ENCODE peak calls at places on chromosomes 16 and 17, in six cellular contexts. U is cardiac muscle cell, W is tibial nerve, I is Caco-2, C is OCI-LY7, D is uterus. Z is an unnamed sample. For H3K4me1, the result is how much of the 10 kb centered on the place peaks cover.

GRCh38 chr17:57138956-57139576 is 54.0 kb downstream of the AKAP1 start:
- DNase-seq in C (no peak), I (no peak), D (no peak), W (no peak), U (no peak), Z (no peak)

GRCh38 chr17:78719630-78720298 is 62.3 kb downstream of the CYTH1 start:
- DNase-seq in C (no peak), I (no peak), U (no peak), D (no peak), W (no peak), Z (no peak)

GRCh38 chr17:75689441-75689873 is 22.3 kb downstream of the SAP30BP start:
- DNase-seq in W (no peak), I (no peak), D (no peak), C (peak), U (no peak), Z (no peak)

GRCh38 chr16:74901606-74902005 is 83.3 kb downstream of the WDR59 start:
- DNase-seq in D (no peak), W (no peak), I (no peak), U (no peak), C (no peak), Z (no peak)

GRCh38 chr17:19470529-19471261 is 59.7 kb downstream of the RNF112 start:
- DNase-seq in U (no peak), I (no peak), D (peak), C (no peak), W (peak), Z (peak)

GRCh38 chr17:72150632-72151460 is 30.0 kb downstream of the SOX9 start:
- DNase-seq in U (no peak), C (no peak), W (no peak), D (no peak), I (no peak), Z (no peak)

GRCh38 chr16:49848530-49848929 is 7.4 kb downstream of the ZNF423 start:
- DNase-seq in D (no peak), U (no peak), I (no peak), C (no peak), W (no peak), Z (no peak)

GRCh38 chr16:58280146-58280845 is 14.5 kb downstream of the PRSS54 start:
- DNase-seq in C (no peak), W (no peak), D (no peak), I (no peak), U (no peak), Z (no peak)

GRCh38 chr17:71412803-71413202 is 708.0 kb upstream of the SOX9 start:
- DNase-seq in D (no peak), W (no peak), C (peak), U (no peak), I (no peak), Z (no peak)

GRCh38 chr16:11666108-11667055 is 1.9 kb upstream of the SNN start:
- DNase-seq in I (no peak), W (no peak), C (no peak), U (no peak), D (no peak), Z (no peak)

GRCh38 chr17:58091024-58091567 is 7.9 kb downstream of the DYNLL2 start:
- DNase-seq in C (no peak), I (no peak), D (no peak), W (no peak), U (no peak), Z (no peak)

GRCh38 chr17:33220031-33220430 is 73.1 kb downstream of the ASIC2 start:
- DNase-seq in C (no peak), D (no peak), U (no peak), W (no peak), I (no peak), Z (no peak)

GRCh38 chr17:50664788-50665458 is 30.2 kb downstream of the ABCC3 start:
- DNase-seq in U (no peak), W (no peak), I (no peak), C (no peak), D (no peak), Z (no peak)

GRCh38 chr17:76080207-76080933 is 1.4 kb downstream of the ZACN start:
- DNase-seq in U (peak), I (no peak), W (no peak), C (no peak), D (no peak), Z (no peak)

GRCh38 chr16:19883296-19883951 is 1.2 kb downstream of the GPRC5B start:
- DNase-seq in I (peak), U (peak), W (peak), D (peak), C (no peak), Z (peak)

GRCh38 chr17:2580156-2580555 is 13.3 kb upstream of the PAFAH1B1 start:
- DNase-seq in W (no peak), C (no peak), I (no peak), U (no peak), D (no peak), Z (no peak)

GRCh38 chr16:85330694-85331188 is 218.5 kb upstream of the CIBAR2 start:
- DNase-seq in U (peak), W (no peak), D (no peak), I (peak), C (peak), Z (peak)

GRCh38 chr17:8292639-8293395 is 2.4 kb downstream of the SLC25A35 start:
- DNase-seq in W (no peak), C (peak), I (no peak), D (no peak), U (no peak), Z (no peak)

GRCh38 chr16:84649511-84649861 is 1.2 kb downstream of the KLHL36 start:
- DNase-seq in D (no peak), C (no peak), W (no peak), U (no peak), I (no peak), Z (no peak)

DNA sequence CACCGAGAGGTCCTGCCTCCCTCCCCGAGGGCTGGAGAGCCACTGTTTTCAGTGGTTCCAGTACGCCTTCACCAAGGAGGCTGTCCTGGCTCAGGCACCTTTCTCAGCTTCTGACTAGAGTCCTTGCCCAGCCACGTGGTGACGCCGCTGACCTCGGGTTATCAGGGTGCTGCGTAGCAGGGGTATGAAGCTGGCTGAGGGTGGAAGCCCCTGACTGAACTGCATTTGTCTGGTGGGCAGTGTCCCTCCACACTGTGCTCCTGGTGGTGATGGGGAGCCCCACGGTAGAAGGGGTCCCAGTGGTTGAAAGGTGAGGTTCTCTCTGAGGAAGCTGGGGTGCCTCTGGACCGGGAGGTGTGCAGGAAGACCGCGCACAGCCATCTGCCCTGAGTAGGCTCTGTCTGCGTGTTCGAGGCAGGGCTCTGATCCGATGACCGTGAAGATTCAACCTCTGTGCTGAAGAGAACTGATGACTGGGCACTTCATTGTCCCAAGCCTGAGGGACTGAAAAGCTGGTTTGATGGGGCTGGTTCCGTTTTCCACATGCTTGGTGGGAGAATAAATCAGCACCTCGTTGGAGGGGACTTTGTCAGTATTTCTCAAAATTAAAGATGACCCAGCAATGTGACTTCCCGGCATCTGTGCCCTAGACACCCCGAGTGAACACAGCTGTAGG is 2.5 kb downstream of the ACSF3 start:
- DNase-seq in I (no peak), C (peak), U (no peak), D (no peak), W (no peak), Z (no peak)
- H3K4me1 ChIP-seq in I (under half), C (half or more), U (under half), D (under half), W (under half), Z (under half)

DNA sequence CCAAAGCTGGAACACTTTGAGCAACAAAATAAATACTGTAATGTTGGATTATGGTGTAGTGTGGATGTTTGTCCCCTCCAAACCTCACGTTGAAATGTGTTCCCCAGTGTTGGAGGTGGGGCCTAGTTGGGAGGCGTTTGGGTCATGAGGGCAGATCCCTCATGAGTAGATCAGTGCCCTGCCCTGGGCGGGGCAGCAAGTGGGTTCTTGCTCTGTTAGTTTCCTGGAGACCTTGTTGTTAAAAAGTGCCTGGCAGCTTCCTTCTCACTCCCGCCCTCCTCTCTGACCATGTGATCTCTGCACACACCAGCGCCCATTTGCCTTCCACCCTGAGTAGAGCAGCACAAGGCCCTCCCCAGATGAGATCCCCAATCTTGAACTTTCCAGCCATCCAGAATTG is 67.6 kb downstream of the MPRIP start:
- DNase-seq in D (no peak), U (no peak), C (no peak), I (no peak), W (peak), Z (no peak)
- H3K4me1 ChIP-seq in D (under half), U (under half), C (under half), I (under half), W (half or more), Z (under half)

GRCh38 chr17:79988163-79988971 is 47.3 kb downstream of the TBC1D16 start:
- DNase-seq in U (no peak), C (no peak), I (no peak), W (no peak), D (peak), Z (no peak)
- H3K4me1 ChIP-seq in U (under half), C (under half), I (under half), W (under half), D (under half), Z (under half)

GRCh38 chr17:77310336-77310735 is 169.6 kb downstream of the SEC14L1 start:
- DNase-seq in U (no peak), D (no peak), I (no peak), W (no peak), C (no peak), Z (no peak)
- H3K4me1 ChIP-seq in U (under half), D (under half), I (half or more), W (under half), C (under half), Z (under half)

GRCh38 chr16:4113358-4114256 is 2.6 kb downstream of the ADCY9 start:
- DNase-seq in D (no peak), U (peak), W (no peak), I (no peak), C (no peak), Z (no peak)

GRCh38 chr16:4109250-4109736 is 6.9 kb downstream of the ADCY9 start:
- DNase-seq in I (no peak), W (no peak), U (no peak), C (no peak), D (no peak), Z (no peak)

GRCh38 chr16:4110065-4110464 is 6.2 kb downstream of the ADCY9 start:
- DNase-seq in W (no peak), D (no peak), U (no peak), C (no peak), I (no peak), Z (no peak)

GRCh38 chr16:4111748-4112696 is 4.2 kb downstream of the ADCY9 start:
- DNase-seq in W (no peak), C (no peak), I (no peak), U (no peak), D (no peak), Z (no peak)

GRCh38 chr16:4110680-4111079 is 5.6 kb downstream of the ADCY9 start:
- DNase-seq in I (no peak), W (no peak), C (no peak), U (no peak), D (no peak), Z (peak)
- H3K4me1 ChIP-seq in I (under half), W (under half), C (under half), U (under half), D (under half), Z (under half)